ENCODE peak calls at places on chromosomes 1 and 21, in ten cellular contexts. D is omental fat pad; N is SIG-M5; Y is BE2C; C is lung microvascular endothelial cell; X is D341Med; V is CD8-positive, alpha-beta memory T cell; T is AG09319; G is activated CD4-positive, alpha-beta T cell treated with anti-CD3 and anti-CD28 coated beads, Interleukin-2, amount 50 U/mL, for 48 hours; K is EH. H is an unnamed sample.

GRCh38 chr1:25033828-25034451 is 103.9 kb upstream of the RUNX3 start:
- DNase-seq in G (no peak), D (no peak), X (no peak), V (peak; percentile 71), K (peak; percentile 25), T (no peak), Y (no peak), C (no peak), N (peak; percentile 28), H (no peak)

GRCh38 chr1:210792703-210793102 is 341.2 kb downstream of the KCNH1 start:
- DNase-seq in T (no peak), N (no peak), K (peak; percentile 82), G (no peak), X (no peak), C (peak; percentile 2), D (no peak), Y (peak; percentile 18), V (no peak), H (no peak)

GRCh38 chr21:35024071-35024420 is 25.1 kb downstream of the RUNX1 start:
- DNase-seq in N (no peak), C (no peak), K (no peak), D (no peak), T (no peak), X (no peak), Y (no peak), G (no peak), V (no peak), H (no peak)

GRCh38 chr1:180228648-180229482 is 1.2 kb upstream of the LHX4 start:
- DNase-seq in Y (no peak), K (peak; percentile 12), N (no peak), D (no peak), G (no peak), X (peak; percentile 67), V (no peak), C (peak; percentile 14), T (no peak), H (peak; percentile 46)

GRCh38 chr1:99107680-99108079 is 103.0 kb upstream of the PLPPR5 start:
- DNase-seq in V (no peak), T (no peak), Y (no peak), G (no peak), N (no peak), C (no peak), X (no peak), D (no peak), K (no peak), H (no peak)

GRCh38 chr1:65836686-65837085 is 44.0 kb downstream of the PDE4B start:
- DNase-seq in G (no peak), N (no peak), D (no peak), V (no peak), C (peak; percentile 33), X (no peak), Y (no peak), K (no peak), T (no peak), H (no peak)

GRCh38 chr1:58397187-58397820 is 149.2 kb downstream of the OMA1 start:
- DNase-seq in V (no peak), N (no peak), C (no peak), G (no peak), T (no peak), X (no peak), Y (no peak), D (no peak), K (peak; percentile 94), H (no peak)

GRCh38 chr1:22683547-22683946 is 27.1 kb upstream of the EPHB2 start:
- DNase-seq in D (no peak), K (no peak), Y (no peak), T (no peak), C (no peak), X (no peak), N (no peak), G (no peak), V (no peak), H (no peak)